ENCODE peak calls at places on chromosomes 6 and 20, in four cellular contexts. One of them, this sample, is unnamed.

GRCh38 chr6:296151-297122 is 4.2 kb downstream of the DUSP22 start:
- DNase-seq in stimulated activated CD4-positive, alpha-beta T cell treated with anti-CD3 and anti-CD28 coated beads, TNF-alpha, amount 100 ng/mL, for 24 hours: no peak
- DNase-seq in NCI-H1436: no peak
- DNase-seq in testis: no peak
- DNase-seq in this sample: no peak

GRCh38 chr20:20174089-20174835 is 121.9 kb downstream of the CFAP61 start:
- DNase-seq in testis: no peak
- DNase-seq in stimulated activated CD4-positive, alpha-beta T cell treated with anti-CD3 and anti-CD28 coated beads, TNF-alpha, amount 100 ng/mL, for 24 hours: no peak
- DNase-seq in NCI-H1436: no peak
- DNase-seq in this sample: no peak

GRCh38 chr6:148450866-148451265 is 108.2 kb downstream of the SASH1 start:
- DNase-seq in testis: no peak
- DNase-seq in NCI-H1436: no peak
- DNase-seq in stimulated activated CD4-positive, alpha-beta T cell treated with anti-CD3 and anti-CD28 coated beads, TNF-alpha, amount 100 ng/mL, for 24 hours: no peak
- DNase-seq in this sample: no peak

GRCh38 chr6:107046316-107046715 is 18.3 kb downstream of the MTRES1 start:
- DNase-seq in NCI-H1436: peak
- DNase-seq in testis: no peak
- DNase-seq in stimulated activated CD4-positive, alpha-beta T cell treated with anti-CD3 and anti-CD28 coated beads, TNF-alpha, amount 100 ng/mL, for 24 hours: no peak
- DNase-seq in this sample: peak

GRCh38 chr6:33207569-33208088 is 671 bp upstream of the RING1 start:
- DNase-seq in stimulated activated CD4-positive, alpha-beta T cell treated with anti-CD3 and anti-CD28 coated beads, TNF-alpha, amount 100 ng/mL, for 24 hours: no peak
- DNase-seq in testis: peak
- DNase-seq in NCI-H1436: no peak
- DNase-seq in this sample: no peak

GRCh38 chr6:15962449-15962764 is 166.5 kb upstream of the MYLIP start:
- DNase-seq in testis: no peak
- DNase-seq in NCI-H1436: no peak
- DNase-seq in stimulated activated CD4-positive, alpha-beta T cell treated with anti-CD3 and anti-CD28 coated beads, TNF-alpha, amount 100 ng/mL, for 24 hours: no peak
- DNase-seq in this sample: no peak

GRCh38 chr6:81002126-81002525 is 750.4 kb downstream of the TENT5A start:
- DNase-seq in testis: no peak
- DNase-seq in NCI-H1436: no peak
- DNase-seq in stimulated activated CD4-positive, alpha-beta T cell treated with anti-CD3 and anti-CD28 coated beads, TNF-alpha, amount 100 ng/mL, for 24 hours: no peak
- DNase-seq in this sample: no peak

GRCh38 chr6:166437661-166438060 is 54.9 kb upstream of the MPC1 start:
- DNase-seq in stimulated activated CD4-positive, alpha-beta T cell treated with anti-CD3 and anti-CD28 coated beads, TNF-alpha, amount 100 ng/mL, for 24 hours: no peak
- DNase-seq in NCI-H1436: no peak
- DNase-seq in testis: no peak
- DNase-seq in this sample: no peak

GRCh38 chr6:16630035-16630643 is 131.1 kb downstream of the ATXN1 start:
- DNase-seq in NCI-H1436: no peak
- DNase-seq in stimulated activated CD4-positive, alpha-beta T cell treated with anti-CD3 and anti-CD28 coated beads, TNF-alpha, amount 100 ng/mL, for 24 hours: no peak
- DNase-seq in testis: no peak
- DNase-seq in this sample: no peak

GRCh38 chr6:81552644-81553043 is 199.8 kb downstream of the TENT5A start:
- DNase-seq in stimulated activated CD4-positive, alpha-beta T cell treated with anti-CD3 and anti-CD28 coated beads, TNF-alpha, amount 100 ng/mL, for 24 hours: no peak
- DNase-seq in testis: no peak
- DNase-seq in NCI-H1436: no peak
- DNase-seq in this sample: no peak

GRCh38 chr6:100504786-100505737 is 40.3 kb upstream of the SIM1 start:
- DNase-seq in stimulated activated CD4-positive, alpha-beta T cell treated with anti-CD3 and anti-CD28 coated beads, TNF-alpha, amount 100 ng/mL, for 24 hours: no peak
- DNase-seq in NCI-H1436: no peak
- DNase-seq in testis: no peak
- DNase-seq in this sample: no peak

GRCh38 chr20:41200446-41201202 is 63.3 kb downstream of the PLCG1 start:
- DNase-seq in NCI-H1436: no peak
- DNase-seq in stimulated activated CD4-positive, alpha-beta T cell treated with anti-CD3 and anti-CD28 coated beads, TNF-alpha, amount 100 ng/mL, for 24 hours: no peak
- DNase-seq in testis: no peak
- DNase-seq in this sample: no peak

GRCh38 chr6:169592558-169592957 is 109.3 kb downstream of the WDR27 start:
- DNase-seq in testis: no peak
- DNase-seq in stimulated activated CD4-positive, alpha-beta T cell treated with anti-CD3 and anti-CD28 coated beads, TNF-alpha, amount 100 ng/mL, for 24 hours: no peak
- DNase-seq in NCI-H1436: no peak
- DNase-seq in this sample: no peak

GRCh38 chr6:1075444-1075843 is 236.5 kb upstream of the FOXQ1 start:
- DNase-seq in stimulated activated CD4-positive, alpha-beta T cell treated with anti-CD3 and anti-CD28 coated beads, TNF-alpha, amount 100 ng/mL, for 24 hours: no peak
- DNase-seq in testis: no peak
- DNase-seq in NCI-H1436: no peak
- DNase-seq in this sample: no peak

GRCh38 chr20:53157443-53158408 is 185.6 kb downstream of the TSHZ2 start:
- DNase-seq in stimulated activated CD4-positive, alpha-beta T cell treated with anti-CD3 and anti-CD28 coated beads, TNF-alpha, amount 100 ng/mL, for 24 hours: no peak
- DNase-seq in testis: peak
- DNase-seq in NCI-H1436: no peak
- DNase-seq in this sample: peak

GRCh38 chr6:51553246-51554015 is 534.0 kb downstream of the PKHD1 start:
- DNase-seq in stimulated activated CD4-positive, alpha-beta T cell treated with anti-CD3 and anti-CD28 coated beads, TNF-alpha, amount 100 ng/mL, for 24 hours: no peak
- DNase-seq in testis: no peak
- DNase-seq in NCI-H1436: no peak
- DNase-seq in this sample: no peak

This sample was measured in NCI-H1105.